ENCODE peak calls at places on chromosomes 11 and 22, in ten cellular contexts. K is H54, U is EH, A is thoracic aorta, Y is PC-3, D is upper lobe of right lung, R is Right ventricle myocardium superior, O is T-helper 1 cell, P is NCI-H524, E is HEK293T. G is an unnamed sample.

GRCh38 chr22:50306753-50307749 is at the start of gene PLXNB2:
- DNase-seq in A (no peak), O (no peak), K (no peak), D (peak), U (peak), R (peak), E (peak), Y (peak), P (peak), G (peak)

GRCh38 chr11:69524291-69524882 is 42.9 kb downstream of the LINC01488 start:
- DNase-seq in Y (peak), R (no peak), P (no peak), D (peak), A (no peak), U (peak), O (no peak), E (no peak), K (no peak), G (peak)

GRCh38 chr11:10348650-10349280 is 43.9 kb downstream of the ADM start:
- DNase-seq in R (no peak), U (peak), E (no peak), K (no peak), Y (peak), D (no peak), O (no peak), P (no peak), A (no peak), G (peak)

GRCh38 chr11:128704517-128704916 is 10.6 kb downstream of the FLI1 start:
- DNase-seq in A (no peak), R (no peak), Y (no peak), P (no peak), E (no peak), D (no peak), U (no peak), K (no peak), O (no peak), G (no peak)

GRCh38 chr22:17823964-17824363 is 49.7 kb upstream of the BID start:
- DNase-seq in A (no peak), R (no peak), Y (no peak), E (no peak), O (no peak), D (no peak), U (no peak), P (no peak), K (no peak), G (no peak)

GRCh38 chr11:131464024-131464423 is 93.6 kb downstream of the NTM start:
- DNase-seq in U (no peak), Y (no peak), D (no peak), E (no peak), P (peak), K (no peak), R (no peak), A (no peak), O (no peak), G (no peak)

GRCh38 chr11:73498343-73498742 is 99.6 kb downstream of the FAM168A start:
- DNase-seq in R (peak), U (no peak), E (no peak), A (no peak), K (no peak), D (no peak), Y (no peak), O (no peak), P (no peak), G (no peak)

GRCh38 chr11:107770546-107770945 is 58.7 kb upstream of the SLN start:
- DNase-seq in Y (peak), U (peak), K (peak), D (no peak), O (no peak), R (no peak), P (peak), A (no peak), E (no peak), G (peak)

GRCh38 chr22:40156001-40156516 is 21.7 kb upstream of the TNRC6B start:
- DNase-seq in R (no peak), O (no peak), P (no peak), A (no peak), K (peak), U (peak), Y (peak), D (no peak), E (peak), G (peak)

GRCh38 chr11:16114978-16115871 is 241.1 kb downstream of the SOX6 start:
- DNase-seq in Y (no peak), E (no peak), O (no peak), K (no peak), U (no peak), D (no peak), R (no peak), P (no peak), A (no peak), G (no peak)

GRCh38 chr11:83863272-83863671 is 577.1 kb upstream of the CCDC90B start:
- DNase-seq in D (no peak), K (no peak), U (no peak), R (no peak), P (no peak), E (no peak), A (no peak), O (no peak), Y (no peak), G (no peak)

GRCh38 chr11:133833101-133833898 is 12.0 kb downstream of the SPATA19 start:
- DNase-seq in E (no peak), K (no peak), O (no peak), D (no peak), R (no peak), U (no peak), A (no peak), Y (no peak), P (peak), G (peak)

GRCh38 chr11:46237248-46238077 is 40.0 kb upstream of the CREB3L1 start:
- DNase-seq in R (peak), P (peak), K (peak), A (peak), Y (peak), O (peak), E (peak), D (peak), U (peak), G (peak)

GRCh38 chr22:28989484-28989883 is 72.1 kb downstream of the C22orf31 start:
- DNase-seq in K (no peak), Y (no peak), O (no peak), U (no peak), A (no peak), D (no peak), R (no peak), P (no peak), E (no peak), G (no peak)

GRCh38 chr22:20268289-20268349 is at the start of gene RTN4R:
- DNase-seq in E (no peak), K (no peak), P (no peak), Y (no peak), A (no peak), R (no peak), U (no peak), D (no peak), O (no peak), G (no peak)

GRCh38 chr11:117068303-117068860 is 29.8 kb downstream of the SIK3 start:
- DNase-seq in Y (peak), O (no peak), P (no peak), U (no peak), E (no peak), A (no peak), R (no peak), D (no peak), K (no peak), G (no peak)

GRCh38 chr11:37946155-37946766 is 1348.2 kb upstream of the RAG2 start:
- DNase-seq in Y (peak), K (no peak), D (no peak), R (no peak), P (peak), U (peak), A (no peak), O (no peak), E (no peak), G (peak)

GRCh38 chr11:126345759-126346585 is 9.5 kb upstream of the ST3GAL4 start:
- DNase-seq in A (no peak), U (peak), P (no peak), Y (peak), D (no peak), O (no peak), R (peak), K (no peak), E (no peak), G (peak)

GRCh38 chr22:30398685-30399680 is 2.2 kb downstream of the SEC14L2 start:
- DNase-seq in U (peak), P (no peak), E (no peak), R (no peak), K (no peak), D (no peak), Y (no peak), A (no peak), O (no peak), G (peak)

GRCh38 chr11:100776212-100776896 is 89.3 kb downstream of the ARHGAP42 start:
- DNase-seq in P (no peak), O (no peak), R (no peak), D (no peak), E (no peak), A (no peak), Y (peak), K (no peak), U (no peak), G (peak)

GRCh38 chr22:36386351-36386899 is 1.3 kb downstream of the MYH9 start:
- DNase-seq in E (no peak), D (peak), U (no peak), P (peak), O (peak), A (no peak), R (peak), K (no peak), Y (no peak), G (peak)

GRCh38 chr22:28128827-28129226 is 209.8 kb upstream of the PITPNB start:
- DNase-seq in E (no peak), K (no peak), D (no peak), U (no peak), O (no peak), P (no peak), R (no peak), Y (no peak), A (no peak), G (no peak)

GRCh38 chr22:38412435-38413084 is 42.4 kb downstream of the KCNJ4 start:
- DNase-seq in Y (no peak), U (no peak), E (peak), P (peak), K (no peak), O (peak), D (peak), A (no peak), R (peak), G (peak)

GRCh38 chr11:54979375-54979774 is 272.7 kb downstream of the OR4A5 start:
- DNase-seq in P (no peak), U (no peak), A (no peak), K (no peak), Y (no peak), R (no peak), E (no peak), O (no peak), D (no peak), G (no peak)

GRCh38 chr22:17120281-17120680 is 879 bp downstream of the TMEM121B start:
- DNase-seq in U (peak), Y (no peak), P (no peak), R (peak), D (peak), K (no peak), E (peak), A (no peak), O (peak), G (peak)

GRCh38 chr11:117885777-117886176 is 9.3 kb upstream of the FXYD6 start:
- DNase-seq in K (no peak), P (no peak), O (no peak), U (no peak), Y (no peak), R (peak), D (no peak), A (no peak), E (no peak), G (no peak)

GRCh38 chr11:92297551-92298237 is 73.1 kb downstream of the FAT3 start:
- DNase-seq in R (no peak), D (no peak), P (peak), U (no peak), Y (no peak), E (no peak), O (no peak), A (no peak), K (no peak), G (no peak)

GRCh38 chr22:27975381-27976013 is 56.4 kb upstream of the PITPNB start:
- DNase-seq in Y (no peak), P (no peak), E (no peak), D (no peak), A (no peak), O (no peak), K (no peak), R (no peak), U (no peak), G (peak)

G was measured in GM23248.